ENCODE peak calls at places on chromosomes 2 and 18, in four cellular contexts. L, A, C and O are unnamed samples.

GRCh38 chr2:3464401-3465005 is 54.8 kb downstream of the ADI1 start:
- DNase-seq in C (no peak), L (no peak), A (no peak), O (no peak)

GRCh38 chr18:24837065-24837464 is 376.6 kb downstream of the HRH4 start:
- DNase-seq in A (no peak), L (no peak), C (peak; percentile 34), O (no peak)

GRCh38 chr2:207317358-207317984 is 151.7 kb upstream of the KLF7 start:
- DNase-seq in L (peak; percentile 33), C (no peak), A (no peak), O (no peak)

GRCh38 chr18:46429649-46430224 is 227.3 kb downstream of the LOXHD1 start:
- DNase-seq in C (no peak), L (no peak), A (no peak), O (no peak)

GRCh38 chr2:85665264-85665937 is 2.6 kb downstream of the SFTPB start:
- DNase-seq in C (no peak), L (no peak), A (no peak), O (no peak)

GRCh38 chr2:154686162-154686561 is 12.3 kb upstream of the KCNJ3 start:
- DNase-seq in A (no peak), C (no peak), L (no peak), O (no peak)

GRCh38 chr18:79384834-79385233 is 10.9 kb upstream of the NFATC1 start:
- DNase-seq in A (no peak), L (no peak), C (no peak), O (no peak)

GRCh38 chr2:39621596-39621995 is 44.1 kb upstream of the TMEM178A start:
- DNase-seq in L (no peak), A (no peak), C (no peak), O (no peak)

GRCh38 chr2:17065536-17065935 is 399.9 kb upstream of the CYRIA start:
- DNase-seq in A (no peak), L (no peak), C (no peak), O (no peak)

GRCh38 chr2:8935984-8936383 is 67.5 kb downstream of the MBOAT2 start:
- DNase-seq in A (no peak), L (no peak), C (no peak), O (no peak)

GRCh38 chr2:174205562-174205961 is 42.8 kb downstream of the OLA1 start:
- DNase-seq in C (no peak), A (no peak), L (no peak), O (no peak)

GRCh38 chr2:17573085-17573805 is 32.7 kb downstream of the VSNL1 start:
- DNase-seq in C (no peak), A (no peak), L (no peak), O (no peak)

GRCh38 chr2:23523651-23524260 is 138.8 kb downstream of the KLHL29 start:
- DNase-seq in A (peak; percentile 65), C (no peak), L (no peak), O (no peak)

GRCh38 chr18:12038082-12038660 is 55.5 kb upstream of the ANKRD62 start:
- DNase-seq in L (no peak), C (no peak), A (peak; percentile 74), O (no peak)

GRCh38 chr2:183427558-183427957 is 303.3 kb downstream of the NUP35 start:
- DNase-seq in C (no peak), L (no peak), A (no peak), O (no peak)

GRCh38 chr18:10040287-10041011 is 126.6 kb downstream of the VAPA start:
- DNase-seq in C (no peak), L (no peak), A (no peak), O (no peak)

GRCh38 chr2:77016964-77017363 is 505.2 kb downstream of the LRRTM4 start:
- DNase-seq in A (no peak), L (no peak), C (no peak), O (no peak)

GRCh38 chr2:119311371-119311770 is 55.3 kb downstream of the C2orf76 start:
- DNase-seq in L (no peak), C (no peak), A (no peak), O (no peak)

GRCh38 chr2:121722479-121722878 is 14.2 kb downstream of the NIFK start:
- DNase-seq in A (no peak), C (peak; percentile 20), L (no peak), O (no peak)

GRCh38 chr2:98607741-98608117 is 583 bp downstream of the COA5 start:
- DNase-seq in A (no peak), L (no peak), C (no peak), O (no peak)

GRCh38 chr2:172672999-172673726 is 62.5 kb upstream of the RAPGEF4 start:
- DNase-seq in A (no peak), C (no peak), L (no peak), O (no peak)

GRCh38 chr2:167964650-167965404 is 282.6 kb downstream of the STK39 start:
- DNase-seq in A (no peak), L (no peak), C (no peak), O (no peak)

GRCh38 chr18:63107931-63108330 is 211.6 kb downstream of the BCL2 start:
- DNase-seq in A (no peak), L (no peak), C (no peak), O (no peak)

GRCh38 chr2:160222546-160223281 is 22.6 kb upstream of the ITGB6 start:
- DNase-seq in C (no peak), L (no peak), A (no peak), O (no peak)

GRCh38 chr2:97740590-97741182 is 27.3 kb downstream of the ZAP70 start:
- DNase-seq in C (no peak), L (peak; percentile 29), A (peak; percentile 61), O (no peak)